ENCODE peak calls at places on chromosomes 13 and 19, in four cellular contexts. I, A, Q and S are unnamed samples.

GRCh38 chr19:58379276-58379675 is 1.6 kb downstream of the ZNF837 start:
- DNase-seq in I (no peak), A (peak; percentile 39), Q (no peak), S (no peak)

GRCh38 chr13:95356916-95357315 is 55.7 kb upstream of the ABCC4 start:
- DNase-seq in I (no peak), A (no peak), Q (no peak), S (no peak)

GRCh38 chr19:5484398-5485285 is 29.4 kb downstream of the ZNRF4 start:
- DNase-seq in I (no peak), A (no peak), Q (no peak), S (peak; percentile 34)

GRCh38 chr13:105363747-105364177 is 1171.7 kb downstream of the EFNB2 start:
- DNase-seq in I (no peak), A (no peak), Q (no peak), S (no peak)

GRCh38 chr19:56015756-56016155 is 29.2 kb downstream of the NLRP5 start:
- DNase-seq in I (no peak), A (no peak), Q (no peak), S (peak; percentile 10)

GRCh38 chr13:99484405-99484981 is 16.8 kb upstream of the TM9SF2 start:
- DNase-seq in I (no peak), A (no peak), Q (no peak), S (peak; percentile 61)

GRCh38 chr19:36215276-36216171 is 618 bp downstream of the ZNF146 start:
- DNase-seq in I (no peak), A (no peak), Q (no peak), S (peak; percentile 80)

GRCh38 chr13:39038569-39038898 is 278 bp downstream of the NHLRC3 start:
- DNase-seq in I (no peak), A (no peak), Q (peak; percentile 57), S (peak; percentile 55)

GRCh38 chr13:81990652-81991051 is 1649.7 kb upstream of the SPRY2 start:
- DNase-seq in I (no peak), A (no peak), Q (no peak), S (no peak)

GRCh38 chr13:46396341-46396740 is 9.3 kb upstream of the RUBCNL start:
- DNase-seq in I (no peak), A (no peak), Q (no peak), S (no peak)

GRCh38 chr13:95559100-95559499 is 6.6 kb downstream of the CLDN10 start:
- DNase-seq in I (no peak), A (no peak), Q (no peak), S (no peak)

GRCh38 chr13:55554741-55555140 is 1586.0 kb upstream of the PRR20A start:
- DNase-seq in I (no peak), A (no peak), Q (no peak), S (no peak)

GRCh38 chr19:4829001-4829712 is 2.4 kb downstream of the TICAM1 start:
- DNase-seq in I (no peak), A (no peak), Q (no peak), S (no peak)

GRCh38 chr13:67062160-67062559 is 168.0 kb downstream of the PCDH9 start:
- DNase-seq in I (no peak), A (no peak), Q (no peak), S (no peak)

GRCh38 chr13:75788494-75788991 is 152.4 kb downstream of the LMO7 start:
- DNase-seq in I (no peak), A (no peak), Q (no peak), S (peak; percentile 87)

GRCh38 chr19:46766569-46767317 is 20.5 kb upstream of the STRN4 start:
- DNase-seq in I (no peak), A (peak; percentile 74), Q (no peak), S (no peak)

GRCh38 chr19:4425531-4425930 is 23.1 kb downstream of the CHAF1A start:
- DNase-seq in I (no peak), A (no peak), Q (no peak), S (peak; percentile 15)

GRCh38 chr13:114119196-114119595 is 13.2 kb downstream of the RASA3 start:
- DNase-seq in I (no peak), A (peak; percentile 51), Q (peak; percentile 64), S (peak; percentile 92)

GRCh38 chr19:2495651-2496316 is 19.9 kb downstream of the GADD45B start:
- DNase-seq in I (no peak), A (no peak), Q (peak; percentile 73), S (peak; percentile 52)
- H3K4me1 ChIP-seq in I (peaks cover 13% of the 10 kb centered on the region), A (peaks cover 37% of the 10 kb centered on the region), Q (no peaks in the 10 kb centered on the region), S (peaks cover 33% of the 10 kb centered on the region)

DNA sequence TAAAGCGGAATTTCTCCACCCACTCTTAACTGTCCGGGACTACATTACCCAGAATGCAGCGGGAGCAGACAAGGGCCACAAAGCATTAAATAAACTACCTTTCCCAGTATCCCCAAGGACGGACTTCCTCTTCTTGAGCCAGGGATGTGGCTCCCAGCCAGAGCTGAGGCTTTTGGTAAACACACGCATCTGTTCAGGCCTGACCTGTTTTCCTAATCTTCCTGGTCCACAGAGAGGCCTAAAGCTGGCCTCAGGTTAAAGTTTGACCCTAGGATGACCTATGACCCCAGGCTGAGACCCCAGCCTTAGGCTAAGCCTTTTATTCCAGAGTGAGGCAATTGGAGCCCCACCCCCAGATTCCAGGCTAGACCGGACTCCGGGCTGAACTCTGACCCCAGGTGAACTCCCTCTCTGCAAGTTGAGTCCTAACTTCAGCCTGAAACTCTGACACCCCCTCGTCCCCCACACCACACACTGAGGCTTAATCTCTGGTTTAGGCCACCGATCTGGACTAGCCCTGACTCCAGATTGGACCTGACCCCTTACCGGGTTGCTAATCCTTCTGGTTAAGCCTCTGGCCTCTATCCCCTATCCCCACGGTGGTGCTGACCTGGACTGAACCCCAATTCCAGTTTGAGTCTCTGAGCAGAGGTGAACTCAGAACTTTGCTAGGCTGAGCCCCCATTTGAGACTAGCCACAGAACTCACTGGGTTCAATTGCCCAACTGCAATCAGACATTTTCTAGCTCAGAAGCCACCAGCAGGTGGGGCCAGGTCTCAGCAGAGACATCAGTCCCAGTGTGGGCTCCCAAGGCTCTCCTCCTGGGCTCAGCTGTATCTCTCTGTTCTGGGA is 719 bp upstream of the GPR108 start:
- DNase-seq in I (no peak), A (peak; percentile 96), Q (peak; percentile 97), S (peak; percentile 91)
- H3K4me3 ChIP-seq in I (peak overlapping the region; percentile 65), A (peak overlapping the region; percentile 93), Q (no peak overlapping the region), S (peak overlapping the region; percentile 73)

GRCh38 chr19:6687117-6687516 is 17.2 kb upstream of the TNFSF14 start:
- DNase-seq in I (no peak), A (no peak), Q (no peak), S (no peak)
- H3K36me3 ChIP-seq in I (no peaks in the 10 kb centered on the region), A (peaks cover 72% of the 10 kb centered on the region), Q (no peaks in the 10 kb centered on the region), S (peaks cover 83% of the 10 kb centered on the region)

GRCh38 chr13:109655611-109656010 is 130.8 kb downstream of the IRS2 start:
- DNase-seq in I (no peak), A (no peak), Q (no peak), S (no peak)
- H3K4me1 ChIP-seq in I (no peaks in the 10 kb centered on the region), A (peaks cover 12% of the 10 kb centered on the region), Q (no peaks in the 10 kb centered on the region), S (peaks cover 26% of the 10 kb centered on the region)

DNA sequence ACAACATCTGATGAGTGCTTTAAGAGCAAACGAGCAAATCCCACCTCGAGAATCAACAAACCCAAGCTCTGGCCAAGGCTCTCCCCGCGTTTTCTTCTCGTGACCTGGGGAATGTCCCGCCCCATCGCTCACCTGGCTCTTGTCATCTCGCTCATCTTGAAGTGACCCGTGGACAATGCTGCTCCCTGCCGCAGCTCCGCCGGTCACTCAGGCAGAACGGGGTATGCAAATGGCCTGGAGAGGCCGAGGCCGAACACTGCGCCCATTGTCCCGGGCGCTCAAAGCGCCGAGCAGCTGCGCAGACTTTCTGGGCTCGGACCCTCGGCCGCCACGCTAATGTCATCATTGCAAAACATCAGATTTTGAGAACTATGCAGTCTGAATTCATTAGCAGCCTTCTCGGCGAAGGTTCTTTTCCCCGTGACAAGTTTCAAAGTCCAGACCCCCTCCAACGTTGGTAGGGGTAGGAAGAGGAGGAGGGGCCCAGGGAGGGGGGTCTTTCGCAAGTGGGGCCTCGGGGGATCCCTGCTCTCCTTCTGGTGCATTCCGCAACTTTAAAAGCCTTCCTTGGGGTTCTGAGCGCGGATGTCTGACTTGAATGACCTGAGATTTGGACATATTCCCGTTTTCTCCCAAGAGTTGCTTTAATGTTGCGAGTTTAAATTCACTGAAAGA is 39.7 kb downstream of the SOX1 start:
- DNase-seq in I (no peak), A (no peak), Q (no peak), S (no peak)
- H3K4me3 ChIP-seq in I (no peak overlapping the region), A (no peak overlapping the region), Q (no peak overlapping the region), S (no peak overlapping the region)

DNA sequence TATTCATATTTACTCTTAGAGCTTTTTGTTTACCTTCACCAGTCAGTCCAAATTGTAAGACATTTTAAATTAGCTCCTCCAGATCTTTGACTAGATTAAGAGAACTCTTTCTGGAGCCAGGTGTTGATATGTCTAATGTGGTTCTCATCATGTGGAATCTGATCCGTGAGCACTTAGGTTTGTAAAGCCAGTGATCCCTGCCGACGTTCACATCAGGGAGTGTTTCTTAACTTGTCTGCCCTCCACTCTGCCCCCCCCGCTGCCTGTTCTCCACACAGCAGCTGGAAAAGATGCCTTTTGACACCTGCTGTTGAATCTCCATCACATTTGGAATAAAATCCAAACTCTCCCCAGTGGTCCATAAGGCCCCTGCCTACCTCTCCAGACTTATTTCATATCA is 17.7 kb downstream of the METTL21C start:
- DNase-seq in I (no peak), A (no peak), Q (no peak), S (no peak)
- H3K36me3 ChIP-seq in I (peaks cover 34% of the 10 kb centered on the region), A (peaks cover 74% of the 10 kb centered on the region), Q (no peaks in the 10 kb centered on the region), S (peaks cover 67% of the 10 kb centered on the region)